ENCODE peak calls at places on chromosomes 4 and X, in six cellular contexts. K, X, I, W, G and Q are unnamed samples.
A peak's percentile ranks its signal among the peaks of the same experiment; 100 is the strongest.

GRCh38 chr4:11914406-11914805 is 485.7 kb upstream of the HS3ST1 start:
- DNase-seq in K (no peak), X (peak; percentile 51), I (no peak), W (no peak), G (peak; percentile 13), Q (no peak)

GRCh38 chr4:153547520-153547919 is 81.4 kb downstream of the TMEM131L start:
- DNase-seq in K (no peak), X (no peak), I (no peak), W (no peak), G (no peak), Q (no peak)

GRCh38 chr4:143254479-143255216 is 69.9 kb downstream of the USP38 start:
- DNase-seq in K (no peak), X (no peak), I (no peak), W (no peak), G (no peak), Q (no peak)

GRCh38 chr4:38948551-38948950 is 80.9 kb downstream of the FAM114A1 start:
- DNase-seq in K (no peak), X (no peak), I (peak; percentile 87), W (no peak), G (no peak), Q (peak; percentile 77)

GRCh38 chr4:121794505-121795192 is 6.5 kb upstream of the EXOSC9 start:
- DNase-seq in K (no peak), X (no peak), I (no peak), W (no peak), G (no peak), Q (no peak)

GRCh38 chrX:36867143-36867542 is 141.0 kb upstream of the FAM47C start:
- DNase-seq in K (no peak), X (peak; percentile 4), I (peak; percentile 9), W (no peak), G (no peak), Q (no peak)

GRCh38 chrX:149916745-149917392 is 12.5 kb upstream of the HSFX4 start:
- DNase-seq in K (no peak), X (no peak), I (no peak), W (no peak), G (no peak), Q (no peak)

GRCh38 chr4:53562409-53562808 is 28.9 kb downstream of the LNX1 start:
- DNase-seq in K (no peak), X (no peak), I (no peak), W (no peak), G (no peak), Q (no peak)

GRCh38 chr4:108637856-108638255 is 12.5 kb upstream of the OSTC start:
- DNase-seq in K (no peak), X (no peak), I (no peak), W (no peak), G (no peak), Q (no peak)

GRCh38 chrX:39065051-39065871 is 264.0 kb downstream of the MID1IP1 start:
- DNase-seq in K (no peak), X (no peak), I (no peak), W (no peak), G (no peak), Q (no peak)

GRCh38 chrX:13341491-13342101 is 21.7 kb upstream of the ATXN3L start:
- DNase-seq in K (no peak), X (no peak), I (no peak), W (no peak), G (no peak), Q (no peak)

GRCh38 chr4:64718091-64718490 is 308.8 kb upstream of the TECRL start:
- DNase-seq in K (no peak), X (peak; percentile 8), I (no peak), W (no peak), G (no peak), Q (no peak)

GRCh38 chr4:905485-906214 is 26.5 kb downstream of the GAK start:
- DNase-seq in K (no peak), X (no peak), I (no peak), W (no peak), G (no peak), Q (no peak)

GRCh38 chrX:79270401-79270800 is 96.7 kb downstream of the ITM2A start:
- DNase-seq in K (peak; percentile 81), X (peak; percentile 43), I (no peak), W (no peak), G (peak; percentile 40), Q (peak; percentile 57)

GRCh38 chr4:1418494-1419285 is 12.4 kb upstream of the NKX1-1 start:
- DNase-seq in K (peak; percentile 1), X (no peak), I (no peak), W (no peak), G (no peak), Q (no peak)

GRCh38 chr4:128357286-128357685 is 69.7 kb upstream of the PGRMC2 start:
- DNase-seq in K (no peak), X (no peak), I (no peak), W (no peak), G (no peak), Q (no peak)

GRCh38 chrX:36431819-36432218 is 512.3 kb downstream of the CFAP47 start:
- DNase-seq in K (no peak), X (no peak), I (peak; percentile 41), W (no peak), G (no peak), Q (no peak)

GRCh38 chrX:96568088-96568487 is 116.6 kb upstream of the DIAPH2 start:
- DNase-seq in K (no peak), X (no peak), I (no peak), W (no peak), G (no peak), Q (no peak)

GRCh38 chr4:114598191-114599121 is at the start of gene UGT8:
- DNase-seq in K (peak; percentile 15), X (peak; percentile 59), I (no peak), W (peak; percentile 85), G (no peak), Q (no peak)

GRCh38 chr4:165433529-165433928 is 54.7 kb downstream of the CPE start:
- DNase-seq in K (no peak), X (no peak), I (no peak), W (no peak), G (no peak), Q (no peak)

GRCh38 chrX:43882294-43882681 is at the start of gene MAOB:
- DNase-seq in K (peak; percentile 3), X (peak; percentile 10), I (no peak), W (peak; percentile 13), G (peak; percentile 53), Q (peak; percentile 68)

GRCh38 chr4:20337261-20337664 is 85.6 kb downstream of the SLIT2 start:
- DNase-seq in K (no peak), X (no peak), I (no peak), W (no peak), G (no peak), Q (no peak)

GRCh38 chr4:3811621-3812020 is 45.4 kb downstream of the ADRA2C start:
- DNase-seq in K (no peak), X (no peak), I (no peak), W (no peak), G (no peak), Q (no peak)

GRCh38 chr4:5165419-5166369 is 114.4 kb downstream of the STK32B start:
- DNase-seq in K (no peak), X (no peak), I (no peak), W (no peak), G (no peak), Q (no peak)

GRCh38 chrX:85922821-85923220 is 124.5 kb downstream of the CHM start:
- DNase-seq in K (no peak), X (no peak), I (peak; percentile 51), W (no peak), G (no peak), Q (no peak)

GRCh38 chr4:2331519-2332200 is 69.8 kb upstream of the MXD4 start:
- DNase-seq in K (no peak), X (no peak), I (no peak), W (no peak), G (no peak), Q (peak; percentile 58)